ENCODE peak calls at places on chromosomes 16 and 17, in four cellular contexts. One of them, this sample, is unnamed.
A peak's percentile ranks its signal among the peaks of the same experiment; 100 is the strongest.

GRCh38 chr17:9195961-9196668 is 174.8 kb downstream of the NTN1 start:
- DNase-seq in HepG2: no peak
- DNase-seq in WTC11: peak; percentile 58
- DNase-seq in K562: no peak
- DNase-seq in this sample: peak; percentile 45

GRCh38 chr17:81440511-81441244 is 45.4 kb downstream of the BAHCC1 start:
- DNase-seq in WTC11: peak; percentile 84
- DNase-seq in HepG2: peak; percentile 67
- DNase-seq in K562: peak; percentile 89
- DNase-seq in this sample: peak; percentile 88

GRCh38 chr17:50363217-50364060 is 9.5 kb downstream of the MRPL27 start:
- DNase-seq in HepG2: peak; percentile 46
- DNase-seq in K562: no peak
- DNase-seq in WTC11: peak; percentile 82
- DNase-seq in this sample: no peak

GRCh38 chr16:47413041-47413440 is 47.8 kb downstream of the ITFG1 start:
- DNase-seq in HepG2: no peak
- DNase-seq in K562: no peak
- DNase-seq in WTC11: no peak
- DNase-seq in this sample: no peak

GRCh38 chr16:81548901-81549546 is 104.4 kb downstream of the CMIP start:
- DNase-seq in WTC11: no peak
- DNase-seq in K562: no peak
- DNase-seq in HepG2: peak; percentile 99
- DNase-seq in this sample: no peak

GRCh38 chr16:74874912-74875311 is 100.3 kb upstream of the FA2H start:
- DNase-seq in WTC11: no peak
- DNase-seq in K562: no peak
- DNase-seq in HepG2: no peak
- DNase-seq in this sample: no peak

GRCh38 chr17:8375738-8376259 is 705 bp downstream of the KRABD2 start:
- DNase-seq in WTC11: no peak
- DNase-seq in HepG2: no peak
- DNase-seq in K562: no peak
- DNase-seq in this sample: no peak

GRCh38 chr16:75096730-75097129 is 19.9 kb downstream of the LDHD start:
- DNase-seq in WTC11: peak; percentile 80
- DNase-seq in K562: peak; percentile 62
- DNase-seq in HepG2: no peak
- DNase-seq in this sample: peak; percentile 71

GRCh38 chr17:78174332-78174869 is 6.0 kb downstream of the SYNGR2 start:
- DNase-seq in HepG2: no peak
- DNase-seq in WTC11: no peak
- DNase-seq in K562: no peak
- DNase-seq in this sample: no peak

GRCh38 chr17:44384281-44384822 is 5.1 kb downstream of the ITGA2B start:
- DNase-seq in HepG2: no peak
- DNase-seq in K562: no peak
- DNase-seq in WTC11: no peak
- DNase-seq in this sample: no peak

GRCh38 chr17:82242977-82243647 is 14.3 kb downstream of the SLC16A3 start:
- DNase-seq in WTC11: no peak
- DNase-seq in K562: no peak
- DNase-seq in HepG2: peak; percentile 84
- DNase-seq in this sample: no peak

GRCh38 chr16:77531741-77532140 is 96.9 kb upstream of the ADAMTS18 start:
- DNase-seq in WTC11: no peak
- DNase-seq in K562: no peak
- DNase-seq in HepG2: no peak
- DNase-seq in this sample: no peak

GRCh38 chr17:20228410-20228809 is 219.3 kb downstream of the SPECC1 start:
- DNase-seq in K562: no peak
- DNase-seq in HepG2: no peak
- DNase-seq in WTC11: no peak
- DNase-seq in this sample: no peak

GRCh38 chr16:22205577-22206012 is 483 bp upstream of the EEF2K start:
- DNase-seq in HepG2: no peak
- DNase-seq in K562: no peak
- DNase-seq in WTC11: no peak
- DNase-seq in this sample: no peak

GRCh38 chr17:78128616-78129384 is at the start of gene TMC6:
- DNase-seq in HepG2: peak; percentile 87
- DNase-seq in K562: peak; percentile 94
- DNase-seq in WTC11: peak; percentile 82
- DNase-seq in this sample: peak; percentile 85

GRCh38 chr17:28575126-28575795 is 1.4 kb downstream of the ALDOC start:
- DNase-seq in K562: no peak
- DNase-seq in WTC11: no peak
- DNase-seq in HepG2: no peak
- DNase-seq in this sample: no peak

GRCh38 chr17:13534946-13535345 is 66.8 kb downstream of the HS3ST3A1 start:
- DNase-seq in HepG2: no peak
- DNase-seq in WTC11: no peak
- DNase-seq in K562: no peak
- DNase-seq in this sample: no peak

GRCh38 chr16:67967956-67968439 is 439 bp downstream of the SLC12A4 start:
- DNase-seq in K562: peak; percentile 84
- DNase-seq in WTC11: peak; percentile 38
- DNase-seq in HepG2: no peak
- DNase-seq in this sample: peak; percentile 49

GRCh38 chr16:67965668-67966548 is 2.5 kb downstream of the SLC12A4 start:
- DNase-seq in K562: no peak
- DNase-seq in WTC11: no peak
- DNase-seq in HepG2: peak; percentile 39
- DNase-seq in this sample: no peak

GRCh38 chr16:67968440-67969285 is at the start of gene SLC12A4:
- DNase-seq in HepG2: peak; percentile 86
- DNase-seq in K562: peak; percentile 99
- DNase-seq in WTC11: peak; percentile 78
- DNase-seq in this sample: peak; percentile 85

GRCh38 chr16:67967183-67967955 is 1.1 kb downstream of the SLC12A4 start:
- DNase-seq in WTC11: no peak
- DNase-seq in K562: no peak
- DNase-seq in HepG2: no peak
- DNase-seq in this sample: no peak

DNA sequence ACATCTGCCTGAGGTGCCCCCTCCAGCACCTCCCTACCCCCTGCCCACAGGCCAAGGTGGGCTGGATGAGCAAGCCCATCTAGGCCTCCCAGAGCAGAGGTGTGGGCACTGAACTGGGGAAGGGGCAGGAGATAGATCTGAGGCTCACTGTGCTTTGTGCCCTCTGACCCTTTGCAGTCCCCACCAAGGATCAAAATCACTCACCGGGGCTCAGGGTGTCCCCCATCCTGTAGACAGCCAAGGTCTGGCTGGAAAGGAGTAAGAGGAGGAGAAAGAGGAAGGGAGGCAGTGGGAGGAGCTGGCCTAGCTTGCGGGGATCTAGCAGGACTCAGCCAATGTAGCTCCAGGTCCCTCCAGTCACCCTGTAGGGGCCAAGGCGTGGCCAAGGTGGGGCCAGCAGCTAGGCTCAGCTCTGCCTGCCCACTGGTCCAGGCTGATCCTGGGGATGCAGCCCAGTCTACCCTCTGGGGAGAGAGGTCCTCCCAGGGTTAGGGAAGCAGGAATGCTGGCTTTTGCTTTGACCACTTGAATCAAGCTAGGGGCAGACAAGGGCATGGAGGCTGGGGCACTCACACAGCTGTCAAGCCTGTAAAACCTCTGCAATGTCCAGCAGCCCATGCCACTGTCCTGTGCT is 1.8 kb downstream of the SLC12A4 start:
- DNase-seq in K562: peak; percentile 62
- DNase-seq in WTC11: peak; percentile 43
- DNase-seq in HepG2: peak; percentile 65
- DNase-seq in this sample: no peak
- TF ChIP-seq ELF4 in K562: no peak
- TF ChIP-seq ELF4 in WTC11: no peak
- TF ChIP-seq ELF4 in HepG2: no peak
- TF ChIP-seq ELF4 in this sample: no peak

GRCh38 chr16:132120-132519 is 6.4 kb downstream of the NPRL3 start:
- DNase-seq in WTC11: no peak
- DNase-seq in K562: no peak
- DNase-seq in HepG2: no peak
- DNase-seq in this sample: no peak

GRCh38 chr16:129075-129474 is 9.4 kb downstream of the NPRL3 start:
- DNase-seq in HepG2: no peak
- DNase-seq in K562: no peak
- DNase-seq in WTC11: no peak
- DNase-seq in this sample: no peak

DNA sequence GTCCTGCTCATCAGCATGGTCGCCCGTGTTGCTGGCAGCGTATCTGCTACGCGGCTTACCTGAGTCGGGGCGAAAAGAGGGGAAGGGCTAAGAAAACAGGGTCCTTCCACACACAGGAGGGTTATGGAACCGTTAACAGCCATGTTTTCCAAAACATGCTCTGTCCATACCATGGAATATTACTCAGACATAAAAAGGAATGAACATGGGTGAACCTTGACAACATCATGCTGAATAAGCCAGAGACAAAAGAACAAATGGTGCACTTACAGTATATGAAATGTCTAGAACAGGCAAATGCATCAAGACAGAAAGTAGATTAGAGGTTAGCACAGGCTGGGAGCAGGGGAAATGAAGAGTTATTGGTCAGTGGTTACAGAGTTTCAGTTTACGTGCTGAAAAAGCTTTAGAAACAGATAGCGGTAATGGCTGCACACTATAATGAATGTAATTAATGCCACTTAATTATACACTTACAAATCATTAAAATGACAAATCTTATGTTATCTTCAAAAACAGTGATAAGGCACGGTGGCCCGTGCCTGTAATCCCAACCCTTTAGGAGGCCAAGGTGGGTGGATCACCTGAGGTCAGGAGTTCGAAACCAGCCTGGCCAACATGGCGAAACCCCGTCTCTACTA is 7.8 kb downstream of the NPRL3 start:
- DNase-seq in WTC11: no peak
- DNase-seq in K562: no peak
- DNase-seq in HepG2: no peak
- DNase-seq in this sample: no peak
- TF ChIP-seq ELF4 in WTC11: no peak
- TF ChIP-seq ELF4 in K562: no peak
- TF ChIP-seq ELF4 in HepG2: no peak
- TF ChIP-seq ELF4 in this sample: no peak

GRCh38 chr16:1026784-1027415 is 45.3 kb downstream of the SOX8 start:
- DNase-seq in K562: no peak
- DNase-seq in HepG2: no peak
- DNase-seq in WTC11: no peak
- DNase-seq in this sample: no peak
- TF ChIP-seq ELF4 in K562: no peak
- TF ChIP-seq ELF4 in HepG2: no peak
- TF ChIP-seq ELF4 in WTC11: no peak
- TF ChIP-seq ELF4 in this sample: no peak

DNA sequence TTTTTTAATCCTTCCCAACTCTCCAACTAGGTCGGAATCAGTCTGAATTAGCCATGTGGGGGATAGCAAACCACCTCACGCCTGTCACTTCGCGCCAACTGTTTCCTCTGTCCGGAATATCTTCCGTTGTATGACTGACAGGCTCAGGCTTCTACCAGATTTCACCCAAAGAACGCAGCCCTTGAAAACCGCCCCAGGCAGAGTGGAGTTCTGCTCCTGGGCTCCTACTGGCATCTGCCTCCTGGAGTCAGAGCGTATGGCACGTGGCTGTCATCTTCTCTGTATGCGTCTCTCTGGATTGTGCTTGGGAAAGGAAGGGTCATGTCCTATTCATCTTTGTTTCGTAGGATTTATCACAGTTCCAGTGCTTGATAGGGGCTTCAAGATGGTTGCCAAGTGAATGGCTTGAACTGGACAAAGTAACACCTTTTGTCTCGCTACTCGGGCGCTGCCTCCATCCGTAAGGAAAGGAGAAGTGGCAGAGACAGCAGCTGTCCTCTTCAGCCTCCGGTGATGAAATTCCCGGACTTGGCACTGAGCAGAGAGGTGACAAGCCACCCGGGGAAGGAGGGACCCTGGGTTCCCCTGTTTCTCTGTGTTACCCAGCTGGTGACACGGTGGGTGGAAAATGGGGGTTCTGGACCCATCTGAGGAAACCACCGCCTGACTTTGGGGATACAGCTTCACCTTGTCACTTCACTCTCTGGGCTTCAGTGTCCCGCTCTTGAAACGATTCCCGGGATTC is 13.8 kb downstream of the KIAA0513 start:
- DNase-seq in K562: no peak
- DNase-seq in HepG2: no peak
- DNase-seq in WTC11: no peak
- DNase-seq in this sample: no peak
- TF ChIP-seq ELF4 in K562: no peak
- TF ChIP-seq ELF4 in HepG2: no peak
- TF ChIP-seq ELF4 in WTC11: no peak
- TF ChIP-seq ELF4 in this sample: no peak

DNA sequence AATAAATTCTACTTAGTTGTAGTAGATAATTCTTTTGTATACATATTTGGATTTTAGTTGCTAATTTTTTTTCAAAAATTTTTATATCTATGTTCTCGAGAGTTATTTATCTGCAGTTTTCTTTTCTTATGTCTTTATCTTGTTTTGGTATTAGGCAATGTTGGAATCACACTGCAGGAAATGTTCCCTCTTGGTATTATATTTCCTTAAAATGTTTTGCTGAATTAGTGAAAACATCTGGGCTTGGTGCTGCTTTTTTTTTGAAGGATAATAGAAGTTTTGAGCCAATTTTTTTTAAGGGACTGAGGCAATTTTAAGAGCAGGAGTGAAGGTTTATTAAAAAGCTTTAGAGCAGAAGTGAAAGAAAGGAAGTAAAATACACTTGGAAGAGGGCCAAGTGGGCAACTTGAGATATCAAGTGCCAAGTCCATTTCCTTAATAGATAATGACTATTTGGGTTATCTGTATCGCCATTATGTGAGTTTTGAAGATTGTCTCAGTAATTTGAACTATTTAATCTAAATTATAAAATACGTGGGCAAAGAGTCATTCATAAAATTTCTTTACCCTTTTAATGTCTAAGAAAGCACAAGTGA is 1390.1 kb upstream of the CDH8 start:
- DNase-seq in HepG2: no peak
- DNase-seq in WTC11: no peak
- DNase-seq in K562: no peak
- DNase-seq in this sample: no peak
- TF ChIP-seq ELF4 in HepG2: no peak
- TF ChIP-seq ELF4 in WTC11: no peak
- TF ChIP-seq ELF4 in K562: no peak
- TF ChIP-seq ELF4 in this sample: no peak

This sample was measured in HEK293T.